ENCODE peak calls at places on chromosome 1, in seven cellular contexts. S, D, O, F, C, R and M are unnamed samples.
A peak's percentile ranks its signal among the peaks of the same experiment; 100 is the strongest.

GRCh38 chr1:44033041-44033575 is 1.8 kb upstream of the SLC6A9 start:
- DNase-seq in S (no peak), D (no peak), O (no peak), F (no peak), C (no peak), R (no peak), M (no peak)

GRCh38 chr1:180343931-180344406 is 113.9 kb downstream of the LHX4 start:
- DNase-seq in S (no peak), D (no peak), O (no peak), F (peak; percentile 47), C (no peak), R (no peak), M (peak; percentile 65)

GRCh38 chr1:34682452-34683223 is 72.2 kb upstream of the GJB5 start:
- DNase-seq in S (no peak), D (no peak), O (no peak), F (no peak), C (no peak), R (no peak), M (no peak)

GRCh38 chr1:51564124-51564523 is 45.1 kb upstream of the EPS15 start:
- DNase-seq in S (no peak), D (no peak), O (no peak), F (peak; percentile 74), C (no peak), R (no peak), M (no peak)

GRCh38 chr1:53430256-53430655 is 28.9 kb upstream of the DMRTB1 start:
- DNase-seq in S (no peak), D (no peak), O (no peak), F (peak; percentile 18), C (no peak), R (no peak), M (no peak)

GRCh38 chr1:220353229-220354012 is 81.2 kb upstream of the RAB3GAP2 start:
- DNase-seq in S (no peak), D (no peak), O (no peak), F (no peak), C (no peak), R (no peak), M (no peak)

GRCh38 chr1:21657456-21658190 is 11.5 kb downstream of the RAP1GAP start:
- DNase-seq in S (no peak), D (no peak), O (no peak), F (no peak), C (no peak), R (no peak), M (no peak)

GRCh38 chr1:1020000-1020404 is at the start of gene AGRN:
- DNase-seq in S (peak; percentile 54), D (no peak), O (no peak), F (no peak), C (no peak), R (no peak), M (no peak)

GRCh38 chr1:201825245-201825644 is 3.7 kb upstream of the IPO9 start:
- DNase-seq in S (no peak), D (no peak), O (no peak), F (no peak), C (no peak), R (no peak), M (no peak)